ENCODE peak calls at places on chromosomes 6 and 20, in nine cellular contexts. B is HAP-1; N is central memory CD4-positive, alpha-beta T cell; L is NCI-H748 treated with DMSO at 0.1 percent for 48 hours; F is CD8-positive, alpha-beta T cell; J is T-helper 1 cell; R is small intestine; C is Ammon's horn; M is Kasumi-1. Z is an unnamed sample.

GRCh38 chr6:6940031-6940664 is 167.6 kb upstream of the RREB1 start:
- DNase-seq in B (no peak), N (no peak), L (no peak), F (no peak), J (no peak), R (no peak), C (no peak), M (no peak), Z (no peak)

GRCh38 chr6:17881085-17881883 is 106.2 kb downstream of the KIF13A start:
- DNase-seq in B (no peak), N (no peak), L (no peak), F (no peak), J (no peak), R (no peak), C (no peak), M (peak), Z (no peak)

GRCh38 chr6:2999005-2999620 is 581 bp upstream of the NQO2 start:
- DNase-seq in B (no peak), N (no peak), L (no peak), F (no peak), J (no peak), R (peak), C (no peak), M (peak), Z (no peak)

GRCh38 chr6:157717266-157717870 is 105.7 kb upstream of the SNX9 start:
- DNase-seq in B (no peak), N (no peak), L (no peak), F (no peak), J (no peak), R (peak), C (no peak), M (no peak), Z (no peak)

GRCh38 chr6:40587240-40588069 is at the start of gene LRFN2:
- DNase-seq in B (peak), N (peak), L (peak), F (peak), J (peak), R (peak), C (peak), M (peak), Z (peak)

GRCh38 chr6:167828325-167828956 is 1.7 kb downstream of the AFDN start:
- DNase-seq in B (no peak), N (no peak), L (peak), F (no peak), J (no peak), R (peak), C (no peak), M (no peak), Z (no peak)

GRCh38 chr6:133568970-133569889 is 319.7 kb upstream of the TCF21 start:
- DNase-seq in B (peak), N (no peak), L (peak), F (no peak), J (peak), R (peak), C (peak), M (peak), Z (no peak)

GRCh38 chr20:11582073-11582472 is 335.6 kb upstream of the BTBD3 start:
- DNase-seq in B (no peak), N (no peak), L (no peak), F (no peak), J (no peak), R (no peak), C (no peak), M (no peak), Z (no peak)

GRCh38 chr6:128725271-128726233 is 157.4 kb upstream of the LAMA2 start:
- DNase-seq in B (peak), N (no peak), L (no peak), F (no peak), J (peak), R (peak), C (peak), M (peak), Z (no peak)

GRCh38 chr6:26222587-26222986 is 135.4 kb downstream of the HFE start:
- DNase-seq in B (no peak), N (no peak), L (no peak), F (no peak), J (peak), R (no peak), C (no peak), M (no peak), Z (no peak)

GRCh38 chr6:45988635-45989034 is 27.0 kb downstream of the CLIC5 start:
- DNase-seq in B (no peak), N (no peak), L (no peak), F (no peak), J (no peak), R (no peak), C (no peak), M (no peak), Z (no peak)

GRCh38 chr6:48641544-48641943 is 530.5 kb upstream of the PTCHD4 start:
- DNase-seq in B (no peak), N (no peak), L (no peak), F (no peak), J (no peak), R (no peak), C (no peak), M (no peak), Z (no peak)

GRCh38 chr20:5989539-5989938 is 39.1 kb downstream of the MCM8 start:
- DNase-seq in B (no peak), N (no peak), L (no peak), F (no peak), J (no peak), R (no peak), C (no peak), M (no peak), Z (no peak)

GRCh38 chr20:20207291-20207690 is 155.0 kb downstream of the CFAP61 start:
- DNase-seq in B (no peak), N (no peak), L (peak), F (no peak), J (no peak), R (no peak), C (no peak), M (no peak), Z (no peak)

GRCh38 chr6:27238010-27238983 is 9.2 kb upstream of the PRSS16 start:
- DNase-seq in B (no peak), N (no peak), L (no peak), F (no peak), J (no peak), R (no peak), C (no peak), M (no peak), Z (no peak)

GRCh38 chr6:79810153-79810806 is 137.1 kb downstream of the ELOVL4 start:
- DNase-seq in B (no peak), N (no peak), L (peak), F (no peak), J (no peak), R (no peak), C (peak), M (no peak), Z (no peak)

GRCh38 chr20:63191400-63191799 is 24.5 kb downstream of the YTHDF1 start:
- DNase-seq in B (no peak), N (no peak), L (peak), F (no peak), J (no peak), R (peak), C (no peak), M (no peak), Z (no peak)

GRCh38 chr20:58584881-58585752 is 66.0 kb upstream of the STX16 start:
- DNase-seq in B (no peak), N (no peak), L (no peak), F (no peak), J (no peak), R (no peak), C (no peak), M (no peak), Z (no peak)